ENCODE peak calls at places on chromosomes 3 and 15, in six cellular contexts. Q is GDM1; M is CD4-positive, alpha-beta T cell; X is heart left ventricle; V is activated CD8-positive, alpha-beta memory T cell treated with anti-CD3 and anti-CD28 coated beads, Interleukin-2, amount 50 U/mL, for 48 hours; B is NCI-H1092 treated with DMSO at 0.1 percent for 48 hours. T is an unnamed sample.

GRCh38 chr3:143973352-143974021 is 1.9 kb downstream of the DIPK2A start:
- DNase-seq in B (no peak), V (no peak), X (peak), M (no peak), Q (no peak), T (no peak)

GRCh38 chr15:66846031-66846430 is 144.0 kb downstream of the SMAD6 start:
- DNase-seq in Q (no peak), X (no peak), V (no peak), B (no peak), M (no peak), T (no peak)

GRCh38 chr15:36766449-36766848 is 187.0 kb downstream of the CDIN1 start:
- DNase-seq in B (no peak), Q (no peak), M (no peak), V (no peak), X (no peak), T (no peak)

GRCh38 chr3:118144919-118145318 is 889.7 kb downstream of the IGSF11 start:
- DNase-seq in B (no peak), Q (no peak), M (no peak), V (no peak), X (no peak), T (no peak)

GRCh38 chr3:189148090-189148507 is 23.7 kb upstream of the TPRG1 start:
- DNase-seq in M (peak), Q (peak), B (peak), V (peak), X (peak), T (peak)

GRCh38 chr3:42735609-42736008 is 33.0 kb upstream of the HHATL start:
- DNase-seq in V (peak), Q (no peak), X (no peak), B (no peak), M (no peak), T (no peak)

GRCh38 chr15:100900136-100900894 is 18.8 kb upstream of the LRRK1 start:
- DNase-seq in Q (no peak), B (no peak), X (no peak), M (no peak), V (no peak), T (no peak)

GRCh38 chr3:49199244-49199899 is 28.0 kb downstream of the KLHDC8B start:
- DNase-seq in B (no peak), V (no peak), Q (no peak), M (no peak), X (peak), T (no peak)

GRCh38 chr15:44300567-44300966 is 12.0 kb downstream of the GOLM2 start:
- DNase-seq in B (no peak), Q (no peak), V (no peak), X (no peak), M (no peak), T (no peak)

GRCh38 chr15:71278989-71279756 is 163.9 kb downstream of the THSD4 start:
- DNase-seq in B (peak), Q (no peak), V (no peak), X (peak), M (no peak), T (no peak)

GRCh38 chr3:169686874-169687273 is 23.4 kb upstream of the MECOM start:
- DNase-seq in M (no peak), X (no peak), V (no peak), B (no peak), Q (no peak), T (no peak)